ENCODE peak calls at places on chromosome 20, in nine cellular contexts. One of them, this sample, is unnamed.

GRCh38 chr20:48478806-48479550 is 348.8 kb downstream of the PREX1 start:
- ATAC-seq in upper lobe of right lung: no peak
- ATAC-seq in HCT116: no peak
- ATAC-seq in right lobe of liver: no peak
- ATAC-seq in naive thymus-derived CD4-positive, alpha-beta T cell: no peak
- ATAC-seq in PC-3: no peak
- ATAC-seq in HepG2: no peak
- ATAC-seq in foreskin keratinocyte: no peak
- ATAC-seq in right cardiac atrium: no peak
- ATAC-seq in this sample: no peak

GRCh38 chr20:3316131-3316530 is 77.1 kb upstream of the SLC4A11 start:
- ATAC-seq in upper lobe of right lung: peak; percentile 75
- ATAC-seq in HCT116: no peak
- ATAC-seq in right lobe of liver: peak; percentile 39
- ATAC-seq in naive thymus-derived CD4-positive, alpha-beta T cell: peak; percentile 20
- ATAC-seq in PC-3: no peak
- ATAC-seq in HepG2: no peak
- ATAC-seq in foreskin keratinocyte: no peak
- ATAC-seq in right cardiac atrium: no peak
- ATAC-seq in this sample: no peak

GRCh38 chr20:32582659-32583580 is 2.2 kb downstream of the NOL4L start:
- ATAC-seq in upper lobe of right lung: peak; percentile 12
- ATAC-seq in HCT116: peak; percentile 37
- ATAC-seq in right lobe of liver: peak; percentile 36
- ATAC-seq in naive thymus-derived CD4-positive, alpha-beta T cell: no peak
- ATAC-seq in PC-3: no peak
- ATAC-seq in HepG2: peak; percentile 16
- ATAC-seq in foreskin keratinocyte: no peak
- ATAC-seq in right cardiac atrium: peak; percentile 12
- ATAC-seq in this sample: peak; percentile 20

GRCh38 chr20:25310921-25311728 is 63.2 kb downstream of the PYGB start:
- ATAC-seq in upper lobe of right lung: no peak
- ATAC-seq in HCT116: no peak
- ATAC-seq in right lobe of liver: peak; percentile 37
- ATAC-seq in naive thymus-derived CD4-positive, alpha-beta T cell: no peak
- ATAC-seq in PC-3: peak; percentile 4
- ATAC-seq in HepG2: peak; percentile 2
- ATAC-seq in foreskin keratinocyte: peak; percentile 1
- ATAC-seq in right cardiac atrium: no peak
- ATAC-seq in this sample: no peak

GRCh38 chr20:14384411-14384810 is 47.0 kb upstream of the FLRT3 start:
- ATAC-seq in upper lobe of right lung: no peak
- ATAC-seq in HCT116: no peak
- ATAC-seq in right lobe of liver: no peak
- ATAC-seq in naive thymus-derived CD4-positive, alpha-beta T cell: no peak
- ATAC-seq in PC-3: peak; percentile 84
- ATAC-seq in HepG2: no peak
- ATAC-seq in foreskin keratinocyte: no peak
- ATAC-seq in right cardiac atrium: no peak
- ATAC-seq in this sample: no peak

GRCh38 chr20:51387125-51387865 is 155.2 kb downstream of the NFATC2 start:
- ATAC-seq in upper lobe of right lung: no peak
- ATAC-seq in HCT116: no peak
- ATAC-seq in right lobe of liver: no peak
- ATAC-seq in naive thymus-derived CD4-positive, alpha-beta T cell: no peak
- ATAC-seq in PC-3: no peak
- ATAC-seq in HepG2: no peak
- ATAC-seq in foreskin keratinocyte: no peak
- ATAC-seq in right cardiac atrium: no peak
- ATAC-seq in this sample: no peak

GRCh38 chr20:60292001-60292520 is 333.8 kb downstream of the CDH26 start:
- ATAC-seq in upper lobe of right lung: no peak
- ATAC-seq in HCT116: no peak
- ATAC-seq in right lobe of liver: no peak
- ATAC-seq in naive thymus-derived CD4-positive, alpha-beta T cell: no peak
- ATAC-seq in PC-3: no peak
- ATAC-seq in HepG2: no peak
- ATAC-seq in foreskin keratinocyte: no peak
- ATAC-seq in right cardiac atrium: no peak
- ATAC-seq in this sample: no peak

GRCh38 chr20:53914861-53915458 is 155.4 kb downstream of the BCAS1 start:
- ATAC-seq in upper lobe of right lung: no peak
- ATAC-seq in HCT116: peak; percentile 15
- ATAC-seq in right lobe of liver: peak; percentile 2
- ATAC-seq in naive thymus-derived CD4-positive, alpha-beta T cell: no peak
- ATAC-seq in PC-3: peak; percentile 1
- ATAC-seq in HepG2: no peak
- ATAC-seq in foreskin keratinocyte: no peak
- ATAC-seq in right cardiac atrium: peak; percentile 2
- ATAC-seq in this sample: no peak

GRCh38 chr20:31497838-31498540 is 16.3 kb upstream of the HM13 start:
- ATAC-seq in upper lobe of right lung: no peak
- ATAC-seq in HCT116: no peak
- ATAC-seq in right lobe of liver: no peak
- ATAC-seq in naive thymus-derived CD4-positive, alpha-beta T cell: no peak
- ATAC-seq in PC-3: no peak
- ATAC-seq in HepG2: no peak
- ATAC-seq in foreskin keratinocyte: no peak
- ATAC-seq in right cardiac atrium: no peak
- ATAC-seq in this sample: no peak

GRCh38 chr20:33859157-33859695 is 48.1 kb downstream of the CHMP4B start:
- ATAC-seq in upper lobe of right lung: peak; percentile 14
- ATAC-seq in HCT116: no peak
- ATAC-seq in right lobe of liver: peak; percentile 40
- ATAC-seq in naive thymus-derived CD4-positive, alpha-beta T cell: peak; percentile 63
- ATAC-seq in PC-3: no peak
- ATAC-seq in HepG2: peak; percentile 9
- ATAC-seq in foreskin keratinocyte: no peak
- ATAC-seq in right cardiac atrium: no peak
- ATAC-seq in this sample: no peak

GRCh38 chr20:37239026-37239451 is 22.6 kb downstream of the GHRH start:
- ATAC-seq in upper lobe of right lung: no peak
- ATAC-seq in HCT116: no peak
- ATAC-seq in right lobe of liver: no peak
- ATAC-seq in naive thymus-derived CD4-positive, alpha-beta T cell: no peak
- ATAC-seq in PC-3: peak; percentile 42
- ATAC-seq in HepG2: no peak
- ATAC-seq in foreskin keratinocyte: no peak
- ATAC-seq in right cardiac atrium: no peak
- ATAC-seq in this sample: no peak

GRCh38 chr20:63007472-63007721 is 633 bp upstream of the BHLHE23 start:
- ATAC-seq in upper lobe of right lung: no peak
- ATAC-seq in HCT116: no peak
- ATAC-seq in right lobe of liver: no peak
- ATAC-seq in naive thymus-derived CD4-positive, alpha-beta T cell: no peak
- ATAC-seq in PC-3: no peak
- ATAC-seq in HepG2: no peak
- ATAC-seq in foreskin keratinocyte: no peak
- ATAC-seq in right cardiac atrium: no peak
- ATAC-seq in this sample: no peak
- H3K4me1 ChIP-seq in upper lobe of right lung: peaks cover 7% of the 10 kb centered on the region
- H3K4me1 ChIP-seq in HCT116: peaks cover 9% of the 10 kb centered on the region
- H3K4me1 ChIP-seq in right lobe of liver: no peaks in the 10 kb centered on the region
- H3K4me1 ChIP-seq in naive thymus-derived CD4-positive, alpha-beta T cell: peaks cover 37% of the 10 kb centered on the region
- H3K4me1 ChIP-seq in PC-3: peaks cover 10% of the 10 kb centered on the region
- H3K4me1 ChIP-seq in HepG2: peaks cover 20% of the 10 kb centered on the region
- H3K4me1 ChIP-seq in foreskin keratinocyte: no peaks in the 10 kb centered on the region
- H3K4me1 ChIP-seq in right cardiac atrium: no peaks in the 10 kb centered on the region
- H3K4me1 ChIP-seq in this sample: peaks cover 52% of the 10 kb centered on the region

GRCh38 chr20:24098886-24099285 is 110.3 kb upstream of the GGTLC1 start:
- ATAC-seq in upper lobe of right lung: no peak
- ATAC-seq in HCT116: no peak
- ATAC-seq in right lobe of liver: no peak
- ATAC-seq in naive thymus-derived CD4-positive, alpha-beta T cell: no peak
- ATAC-seq in PC-3: no peak
- ATAC-seq in HepG2: no peak
- ATAC-seq in foreskin keratinocyte: peak; percentile 16
- ATAC-seq in right cardiac atrium: no peak
- ATAC-seq in this sample: no peak
- H3K4me1 ChIP-seq in upper lobe of right lung: no peaks in the 10 kb centered on the region
- H3K4me1 ChIP-seq in HCT116: no peaks in the 10 kb centered on the region
- H3K4me1 ChIP-seq in right lobe of liver: no peaks in the 10 kb centered on the region
- H3K4me1 ChIP-seq in naive thymus-derived CD4-positive, alpha-beta T cell: peaks cover 4% of the 10 kb centered on the region
- H3K4me1 ChIP-seq in PC-3: peaks cover 81% of the 10 kb centered on the region
- H3K4me1 ChIP-seq in HepG2: no peaks in the 10 kb centered on the region
- H3K4me1 ChIP-seq in foreskin keratinocyte: peaks cover 30% of the 10 kb centered on the region
- H3K4me1 ChIP-seq in right cardiac atrium: no peaks in the 10 kb centered on the region
- H3K4me1 ChIP-seq in this sample: no peaks in the 10 kb centered on the region

DNA sequence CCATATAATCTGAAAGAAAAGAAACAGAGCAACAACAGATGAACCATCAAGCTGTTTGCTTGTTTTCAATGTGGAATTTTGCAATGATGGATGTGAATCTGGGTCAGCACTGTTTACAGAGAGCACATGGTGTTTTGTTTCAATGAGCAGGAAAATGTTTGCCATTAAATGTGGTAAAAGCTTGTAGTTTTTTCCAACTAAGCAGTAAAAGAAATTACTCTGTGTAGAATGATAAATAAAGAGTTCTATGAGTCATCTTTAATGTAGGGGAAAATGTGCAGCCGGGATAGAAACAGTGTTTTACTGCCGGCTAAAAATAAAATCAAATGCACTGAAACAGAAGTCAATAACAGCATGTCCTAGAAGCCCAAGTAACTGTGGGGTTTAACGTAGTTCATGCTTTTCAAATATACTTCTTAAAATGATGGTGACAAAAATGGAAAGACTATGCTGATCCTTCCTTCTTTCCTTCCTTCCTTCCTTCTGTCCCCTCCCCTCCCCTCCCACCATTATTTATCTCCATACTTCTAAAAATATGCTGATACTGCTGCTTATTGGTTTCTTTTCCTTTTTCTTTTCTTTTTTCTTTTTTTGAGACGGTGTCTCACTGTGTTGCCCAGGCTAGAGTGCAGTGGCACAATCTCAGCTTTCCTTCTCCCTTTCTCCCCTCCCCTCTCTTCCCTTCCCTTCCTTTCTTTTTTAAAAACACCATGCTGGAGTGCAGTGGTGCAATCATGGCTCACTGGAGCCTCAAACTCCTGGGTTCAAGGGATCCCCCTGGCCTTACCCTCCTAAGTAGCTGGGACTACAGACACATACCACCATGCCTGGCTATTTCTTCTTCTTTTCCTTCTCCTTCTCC is 6.3 kb upstream of the NAA20 start:
- ATAC-seq in upper lobe of right lung: no peak
- ATAC-seq in HCT116: no peak
- ATAC-seq in right lobe of liver: peak; percentile 88
- ATAC-seq in naive thymus-derived CD4-positive, alpha-beta T cell: no peak
- ATAC-seq in PC-3: peak; percentile 83
- ATAC-seq in HepG2: peak; percentile 82
- ATAC-seq in foreskin keratinocyte: peak; percentile 8
- ATAC-seq in right cardiac atrium: peak; percentile 45
- ATAC-seq in this sample: peak; percentile 36
- H3K4me1 ChIP-seq in upper lobe of right lung: peaks cover 22% of the 10 kb centered on the region
- H3K4me1 ChIP-seq in HCT116: peaks cover 13% of the 10 kb centered on the region
- H3K4me1 ChIP-seq in right lobe of liver: no peaks in the 10 kb centered on the region
- H3K4me1 ChIP-seq in naive thymus-derived CD4-positive, alpha-beta T cell: no peaks in the 10 kb centered on the region
- H3K4me1 ChIP-seq in PC-3: peaks cover 26% of the 10 kb centered on the region
- H3K4me1 ChIP-seq in HepG2: peaks cover 69% of the 10 kb centered on the region
- H3K4me1 ChIP-seq in foreskin keratinocyte: peaks cover 6% of the 10 kb centered on the region
- H3K4me1 ChIP-seq in right cardiac atrium: no peaks in the 10 kb centered on the region
- H3K4me1 ChIP-seq in this sample: peaks cover 23% of the 10 kb centered on the region

GRCh38 chr20:10960416-10960815 is 286.6 kb upstream of the JAG1 start:
- ATAC-seq in upper lobe of right lung: no peak
- ATAC-seq in HCT116: no peak
- ATAC-seq in right lobe of liver: no peak
- ATAC-seq in naive thymus-derived CD4-positive, alpha-beta T cell: no peak
- ATAC-seq in PC-3: no peak
- ATAC-seq in HepG2: no peak
- ATAC-seq in foreskin keratinocyte: no peak
- ATAC-seq in right cardiac atrium: no peak
- ATAC-seq in this sample: no peak
- H3K4me1 ChIP-seq in upper lobe of right lung: no peaks in the 10 kb centered on the region
- H3K4me1 ChIP-seq in HCT116: no peaks in the 10 kb centered on the region
- H3K4me1 ChIP-seq in right lobe of liver: no peaks in the 10 kb centered on the region
- H3K4me1 ChIP-seq in naive thymus-derived CD4-positive, alpha-beta T cell: no peaks in the 10 kb centered on the region
- H3K4me1 ChIP-seq in PC-3: no peaks in the 10 kb centered on the region
- H3K4me1 ChIP-seq in HepG2: no peaks in the 10 kb centered on the region
- H3K4me1 ChIP-seq in foreskin keratinocyte: peaks cover 7% of the 10 kb centered on the region
- H3K4me1 ChIP-seq in right cardiac atrium: no peaks in the 10 kb centered on the region
- H3K4me1 ChIP-seq in this sample: no peaks in the 10 kb centered on the region

DNA sequence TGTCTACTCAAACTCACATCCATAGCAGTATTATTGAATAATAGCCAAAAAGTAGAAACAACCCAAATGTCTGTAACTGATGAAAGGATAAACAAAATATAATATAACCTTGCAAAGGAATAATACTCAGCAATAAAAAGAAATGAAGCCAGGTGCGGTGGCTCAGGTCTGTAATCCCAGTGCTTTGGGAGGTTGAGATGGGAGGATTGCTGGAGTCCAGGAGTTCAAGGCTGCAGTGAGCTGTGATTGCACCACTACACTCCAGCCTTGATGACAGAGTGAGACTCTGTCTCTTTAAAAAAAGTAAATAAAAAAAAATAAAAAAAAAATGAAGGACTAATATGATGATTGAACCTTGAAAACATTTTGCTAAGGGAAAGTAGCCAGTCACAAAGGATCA is 22.1 kb upstream of the KIF16B start:
- ATAC-seq in upper lobe of right lung: no peak
- ATAC-seq in HCT116: no peak
- ATAC-seq in right lobe of liver: no peak
- ATAC-seq in naive thymus-derived CD4-positive, alpha-beta T cell: no peak
- ATAC-seq in PC-3: no peak
- ATAC-seq in HepG2: no peak
- ATAC-seq in foreskin keratinocyte: no peak
- ATAC-seq in right cardiac atrium: no peak
- ATAC-seq in this sample: no peak
- H3K4me1 ChIP-seq in upper lobe of right lung: no peaks in the 10 kb centered on the region
- H3K4me1 ChIP-seq in HCT116: peaks cover 3% of the 10 kb centered on the region
- H3K4me1 ChIP-seq in right lobe of liver: no peaks in the 10 kb centered on the region
- H3K4me1 ChIP-seq in naive thymus-derived CD4-positive, alpha-beta T cell: no peaks in the 10 kb centered on the region
- H3K4me1 ChIP-seq in PC-3: no peaks in the 10 kb centered on the region
- H3K4me1 ChIP-seq in HepG2: peaks cover 12% of the 10 kb centered on the region
- H3K4me1 ChIP-seq in foreskin keratinocyte: no peaks in the 10 kb centered on the region
- H3K4me1 ChIP-seq in right cardiac atrium: no peaks in the 10 kb centered on the region
- H3K4me1 ChIP-seq in this sample: no peaks in the 10 kb centered on the region

DNA sequence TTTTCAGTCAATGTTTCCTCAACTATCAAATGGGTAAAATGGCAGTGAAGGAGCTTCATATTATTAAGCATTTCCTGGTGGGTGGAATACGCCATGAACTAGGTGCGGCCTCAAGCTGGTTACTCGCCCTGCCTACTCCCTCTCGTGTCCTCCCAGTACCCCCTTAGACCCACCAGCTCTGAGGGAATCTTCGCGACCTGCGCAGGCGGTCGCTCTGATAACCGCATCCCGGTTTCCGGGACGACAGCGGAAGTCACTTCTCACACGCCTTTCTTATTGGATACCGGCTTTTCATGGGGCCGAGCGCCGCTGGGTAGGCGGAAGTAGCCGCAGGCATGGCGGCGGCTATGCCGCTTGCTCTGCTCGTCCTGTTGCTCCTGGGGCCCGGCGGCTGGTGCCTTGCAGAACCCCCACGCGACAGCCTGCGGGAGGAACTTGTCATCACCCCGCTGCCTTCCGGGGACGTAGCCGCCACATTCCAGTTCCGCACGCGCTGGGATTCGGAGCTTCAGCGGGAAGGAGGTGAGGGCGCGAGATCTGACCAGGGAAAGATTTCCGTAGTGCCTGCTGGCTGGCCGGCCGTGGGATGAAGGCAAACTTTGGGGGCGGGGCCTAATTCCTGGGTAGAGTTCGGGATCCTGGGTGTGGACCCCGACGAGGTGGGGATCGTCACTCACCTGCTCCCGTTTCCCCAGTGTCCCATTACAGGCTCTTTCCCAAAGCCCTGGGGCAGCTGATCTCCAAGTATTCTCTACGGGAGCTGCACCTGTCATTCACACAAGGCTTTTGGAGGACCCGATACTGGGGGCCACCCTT is at the start of gene PIGT:
- ATAC-seq in upper lobe of right lung: peak; percentile 98
- ATAC-seq in HCT116: peak; percentile 97
- ATAC-seq in right lobe of liver: peak; percentile 95
- ATAC-seq in naive thymus-derived CD4-positive, alpha-beta T cell: peak; percentile 98
- ATAC-seq in PC-3: peak; percentile 56
- ATAC-seq in HepG2: peak; percentile 99
- ATAC-seq in foreskin keratinocyte: peak; percentile 84
- ATAC-seq in right cardiac atrium: peak; percentile 87
- ATAC-seq in this sample: peak; percentile 76
- H3K4me1 ChIP-seq in upper lobe of right lung: peaks cover 10% of the 10 kb centered on the region
- H3K4me1 ChIP-seq in HCT116: peaks cover 14% of the 10 kb centered on the region
- H3K4me1 ChIP-seq in right lobe of liver: no peaks in the 10 kb centered on the region
- H3K4me1 ChIP-seq in naive thymus-derived CD4-positive, alpha-beta T cell: peaks cover 12% of the 10 kb centered on the region
- H3K4me1 ChIP-seq in PC-3: peaks cover 47% of the 10 kb centered on the region
- H3K4me1 ChIP-seq in HepG2: peaks cover 31% of the 10 kb centered on the region
- H3K4me1 ChIP-seq in foreskin keratinocyte: peaks cover 5% of the 10 kb centered on the region
- H3K4me1 ChIP-seq in right cardiac atrium: peaks cover 11% of the 10 kb centered on the region
- H3K4me1 ChIP-seq in this sample: peaks cover 34% of the 10 kb centered on the region